ENCODE peak calls at places on chromosome 10, in eight cellular contexts. One of them, this sample, is unnamed.
A peak's percentile ranks its signal among the peaks of the same experiment; 100 is the strongest.

GRCh38 chr10:49649294-49649693 is 30.2 kb upstream of the C10orf53 start:
- DNase-seq in HS-27A: no peak
- DNase-seq in astrocyte: no peak
- DNase-seq in AG08396: no peak
- DNase-seq in NCI-H1092 treated with DMSO at 0.1 percent for 48 hours: no peak
- DNase-seq in NCI-H460: no peak
- DNase-seq in AG09319: no peak
- DNase-seq in natural killer cell treated with Interleukin-12 subunit alpha and Interleukin-12 subunit beta and Interleukin-15 and Interleukin-18, amount 100 ng/mL, for 72 hours: no peak
- DNase-seq in this sample: peak; percentile 48

GRCh38 chr10:69858201-69858600 is 56.5 kb downstream of the COL13A1 start:
- DNase-seq in HS-27A: no peak
- DNase-seq in astrocyte: no peak
- DNase-seq in AG08396: no peak
- DNase-seq in NCI-H1092 treated with DMSO at 0.1 percent for 48 hours: no peak
- DNase-seq in NCI-H460: no peak
- DNase-seq in AG09319: no peak
- DNase-seq in natural killer cell treated with Interleukin-12 subunit alpha and Interleukin-12 subunit beta and Interleukin-15 and Interleukin-18, amount 100 ng/mL, for 72 hours: no peak
- DNase-seq in this sample: no peak

GRCh38 chr10:63573068-63573697 is 52.0 kb downstream of the REEP3 start:
- DNase-seq in HS-27A: no peak
- DNase-seq in astrocyte: peak; percentile 75
- DNase-seq in AG08396: peak; percentile 21
- DNase-seq in NCI-H1092 treated with DMSO at 0.1 percent for 48 hours: peak; percentile 87
- DNase-seq in NCI-H460: no peak
- DNase-seq in AG09319: peak; percentile 78
- DNase-seq in natural killer cell treated with Interleukin-12 subunit alpha and Interleukin-12 subunit beta and Interleukin-15 and Interleukin-18, amount 100 ng/mL, for 72 hours: no peak
- DNase-seq in this sample: no peak

GRCh38 chr10:75744242-75744641 is 312.8 kb downstream of the LRMDA start:
- DNase-seq in HS-27A: no peak
- DNase-seq in astrocyte: no peak
- DNase-seq in AG08396: no peak
- DNase-seq in NCI-H1092 treated with DMSO at 0.1 percent for 48 hours: no peak
- DNase-seq in NCI-H460: no peak
- DNase-seq in AG09319: no peak
- DNase-seq in natural killer cell treated with Interleukin-12 subunit alpha and Interleukin-12 subunit beta and Interleukin-15 and Interleukin-18, amount 100 ng/mL, for 72 hours: no peak
- DNase-seq in this sample: no peak

GRCh38 chr10:33800545-33800944 is 466.1 kb upstream of the NRP1 start:
- DNase-seq in HS-27A: no peak
- DNase-seq in astrocyte: no peak
- DNase-seq in AG08396: no peak
- DNase-seq in NCI-H1092 treated with DMSO at 0.1 percent for 48 hours: no peak
- DNase-seq in NCI-H460: no peak
- DNase-seq in AG09319: no peak
- DNase-seq in natural killer cell treated with Interleukin-12 subunit alpha and Interleukin-12 subunit beta and Interleukin-15 and Interleukin-18, amount 100 ng/mL, for 72 hours: no peak
- DNase-seq in this sample: no peak

GRCh38 chr10:58756126-58756525 is 243.5 kb downstream of the BICC1 start:
- DNase-seq in HS-27A: no peak
- DNase-seq in astrocyte: peak; percentile 84
- DNase-seq in AG08396: peak; percentile 45
- DNase-seq in NCI-H1092 treated with DMSO at 0.1 percent for 48 hours: no peak
- DNase-seq in NCI-H460: no peak
- DNase-seq in AG09319: no peak
- DNase-seq in natural killer cell treated with Interleukin-12 subunit alpha and Interleukin-12 subunit beta and Interleukin-15 and Interleukin-18, amount 100 ng/mL, for 72 hours: no peak
- DNase-seq in this sample: no peak

GRCh38 chr10:59361659-59362183 is 628 bp downstream of the FAM13C start:
- DNase-seq in HS-27A: no peak
- DNase-seq in astrocyte: peak; percentile 23
- DNase-seq in AG08396: no peak
- DNase-seq in NCI-H1092 treated with DMSO at 0.1 percent for 48 hours: no peak
- DNase-seq in NCI-H460: no peak
- DNase-seq in AG09319: no peak
- DNase-seq in natural killer cell treated with Interleukin-12 subunit alpha and Interleukin-12 subunit beta and Interleukin-15 and Interleukin-18, amount 100 ng/mL, for 72 hours: no peak
- DNase-seq in this sample: no peak

GRCh38 chr10:70115948-70116682 is 16.5 kb downstream of the AIFM2 start:
- DNase-seq in HS-27A: no peak
- DNase-seq in astrocyte: no peak
- DNase-seq in AG08396: peak; percentile 64
- DNase-seq in NCI-H1092 treated with DMSO at 0.1 percent for 48 hours: peak; percentile 6
- DNase-seq in NCI-H460: peak; percentile 54
- DNase-seq in AG09319: no peak
- DNase-seq in natural killer cell treated with Interleukin-12 subunit alpha and Interleukin-12 subunit beta and Interleukin-15 and Interleukin-18, amount 100 ng/mL, for 72 hours: peak; percentile 71
- DNase-seq in this sample: peak; percentile 65

GRCh38 chr10:123379156-123379555 is 225.0 kb downstream of the BUB3 start:
- DNase-seq in HS-27A: no peak
- DNase-seq in astrocyte: no peak
- DNase-seq in AG08396: no peak
- DNase-seq in NCI-H1092 treated with DMSO at 0.1 percent for 48 hours: no peak
- DNase-seq in NCI-H460: no peak
- DNase-seq in AG09319: no peak
- DNase-seq in natural killer cell treated with Interleukin-12 subunit alpha and Interleukin-12 subunit beta and Interleukin-15 and Interleukin-18, amount 100 ng/mL, for 72 hours: no peak
- DNase-seq in this sample: no peak

GRCh38 chr10:59464483-59464882 is 102.1 kb upstream of the FAM13C start:
- DNase-seq in HS-27A: no peak
- DNase-seq in astrocyte: no peak
- DNase-seq in AG08396: no peak
- DNase-seq in NCI-H1092 treated with DMSO at 0.1 percent for 48 hours: no peak
- DNase-seq in NCI-H460: no peak
- DNase-seq in AG09319: no peak
- DNase-seq in natural killer cell treated with Interleukin-12 subunit alpha and Interleukin-12 subunit beta and Interleukin-15 and Interleukin-18, amount 100 ng/mL, for 72 hours: no peak
- DNase-seq in this sample: no peak

GRCh38 chr10:132709471-132709951 is 76.4 kb downstream of the NKX6-2 start:
- DNase-seq in HS-27A: no peak
- DNase-seq in astrocyte: no peak
- DNase-seq in AG08396: no peak
- DNase-seq in NCI-H1092 treated with DMSO at 0.1 percent for 48 hours: no peak
- DNase-seq in NCI-H460: no peak
- DNase-seq in AG09319: no peak
- DNase-seq in natural killer cell treated with Interleukin-12 subunit alpha and Interleukin-12 subunit beta and Interleukin-15 and Interleukin-18, amount 100 ng/mL, for 72 hours: peak; percentile 57
- DNase-seq in this sample: no peak

GRCh38 chr10:122050316-122050715 is 61.4 kb downstream of the TACC2 start:
- DNase-seq in HS-27A: no peak
- DNase-seq in astrocyte: no peak
- DNase-seq in AG08396: no peak
- DNase-seq in NCI-H1092 treated with DMSO at 0.1 percent for 48 hours: no peak
- DNase-seq in NCI-H460: no peak
- DNase-seq in AG09319: no peak
- DNase-seq in natural killer cell treated with Interleukin-12 subunit alpha and Interleukin-12 subunit beta and Interleukin-15 and Interleukin-18, amount 100 ng/mL, for 72 hours: no peak
- DNase-seq in this sample: no peak

GRCh38 chr10:103231047-103231551 is 14.6 kb upstream of the RPEL1 start:
- DNase-seq in HS-27A: peak; percentile 85
- DNase-seq in astrocyte: peak; percentile 97
- DNase-seq in AG08396: peak; percentile 73
- DNase-seq in NCI-H1092 treated with DMSO at 0.1 percent for 48 hours: no peak
- DNase-seq in NCI-H460: peak; percentile 90
- DNase-seq in AG09319: peak; percentile 84
- DNase-seq in natural killer cell treated with Interleukin-12 subunit alpha and Interleukin-12 subunit beta and Interleukin-15 and Interleukin-18, amount 100 ng/mL, for 72 hours: no peak
- DNase-seq in this sample: no peak

GRCh38 chr10:21531164-21531563 is 2.9 kb upstream of the MLLT10 start:
- DNase-seq in HS-27A: no peak
- DNase-seq in astrocyte: peak; percentile 78
- DNase-seq in AG08396: no peak
- DNase-seq in NCI-H1092 treated with DMSO at 0.1 percent for 48 hours: peak; percentile 61
- DNase-seq in NCI-H460: no peak
- DNase-seq in AG09319: no peak
- DNase-seq in natural killer cell treated with Interleukin-12 subunit alpha and Interleukin-12 subunit beta and Interleukin-15 and Interleukin-18, amount 100 ng/mL, for 72 hours: no peak
- DNase-seq in this sample: no peak

GRCh38 chr10:73857446-73857845 is 16.9 kb downstream of the CAMK2G start:
- DNase-seq in HS-27A: no peak
- DNase-seq in astrocyte: peak; percentile 73
- DNase-seq in AG08396: no peak
- DNase-seq in NCI-H1092 treated with DMSO at 0.1 percent for 48 hours: no peak
- DNase-seq in NCI-H460: no peak
- DNase-seq in AG09319: no peak
- DNase-seq in natural killer cell treated with Interleukin-12 subunit alpha and Interleukin-12 subunit beta and Interleukin-15 and Interleukin-18, amount 100 ng/mL, for 72 hours: no peak
- DNase-seq in this sample: no peak

GRCh38 chr10:91864744-91865143 is 44.5 kb downstream of the FGFBP3 start:
- DNase-seq in HS-27A: no peak
- DNase-seq in astrocyte: peak; percentile 29
- DNase-seq in AG08396: no peak
- DNase-seq in NCI-H1092 treated with DMSO at 0.1 percent for 48 hours: no peak
- DNase-seq in NCI-H460: no peak
- DNase-seq in AG09319: no peak
- DNase-seq in natural killer cell treated with Interleukin-12 subunit alpha and Interleukin-12 subunit beta and Interleukin-15 and Interleukin-18, amount 100 ng/mL, for 72 hours: no peak
- DNase-seq in this sample: no peak

GRCh38 chr10:49230004-49230403 is 41.8 kb upstream of the TMEM273 start:
- DNase-seq in HS-27A: no peak
- DNase-seq in astrocyte: no peak
- DNase-seq in AG08396: no peak
- DNase-seq in NCI-H1092 treated with DMSO at 0.1 percent for 48 hours: no peak
- DNase-seq in NCI-H460: no peak
- DNase-seq in AG09319: no peak
- DNase-seq in natural killer cell treated with Interleukin-12 subunit alpha and Interleukin-12 subunit beta and Interleukin-15 and Interleukin-18, amount 100 ng/mL, for 72 hours: no peak
- DNase-seq in this sample: no peak

GRCh38 chr10:109474817-109475216 is 448.5 kb downstream of the XPNPEP1 start:
- DNase-seq in HS-27A: no peak
- DNase-seq in astrocyte: no peak
- DNase-seq in AG08396: no peak
- DNase-seq in NCI-H1092 treated with DMSO at 0.1 percent for 48 hours: no peak
- DNase-seq in NCI-H460: no peak
- DNase-seq in AG09319: no peak
- DNase-seq in natural killer cell treated with Interleukin-12 subunit alpha and Interleukin-12 subunit beta and Interleukin-15 and Interleukin-18, amount 100 ng/mL, for 72 hours: no peak
- DNase-seq in this sample: no peak

This sample was measured in glutamatergic neuron.